ENCODE peak calls at places on chromosomes 13 and 19, in four cellular contexts. G is A549, N is prostate gland, E is ovary. K is an unnamed sample. For H3K9me3, the result is how much of the 10 kb centered on the place peaks cover.

GRCh38 chr19:4362038-4362828 is 18.9 kb downstream of the MPND start:
- DNase-seq in N (no peak), G (no peak), E (no peak), K (no peak)

GRCh38 chr19:29567366-29567915 is 38.6 kb upstream of the POP4 start:
- DNase-seq in G (no peak), E (no peak), N (no peak), K (no peak)

GRCh38 chr13:108419768-108420167 is 150.2 kb downstream of the TNFSF13B start:
- DNase-seq in E (no peak), N (no peak), G (no peak), K (no peak)

GRCh38 chr13:72698164-72698563 is 29.3 kb downstream of the MZT1 start:
- DNase-seq in G (no peak), N (no peak), E (no peak), K (no peak)

GRCh38 chr13:111345682-111346081 is 25.2 kb downstream of the TEX29 start:
- DNase-seq in E (no peak), N (no peak), G (no peak), K (no peak)

GRCh38 chr13:114142640-114143490 is 10.4 kb upstream of the RASA3 start:
- DNase-seq in E (no peak), G (no peak), N (peak), K (no peak)

GRCh38 chr13:60146491-60146890 is 17.2 kb downstream of the DIAPH3 start:
- DNase-seq in E (no peak), N (no peak), G (no peak), K (no peak)

GRCh38 chr13:67296511-67296910 is 66.4 kb upstream of the PCDH9 start:
- DNase-seq in G (no peak), E (no peak), N (no peak), K (no peak)

GRCh38 chr19:11887618-11888531 is at the start of gene ZNF69:
- DNase-seq in G (no peak), E (peak), N (peak), K (no peak)

GRCh38 chr19:46426506-46427162 is 2.1 kb downstream of the PNMA8C start:
- DNase-seq in G (peak), N (peak), E (peak), K (no peak)

GRCh38 chr13:47594833-47595232 is 406.2 kb downstream of the SUCLA2 start:
- DNase-seq in E (no peak), G (no peak), N (no peak), K (no peak)

DNA sequence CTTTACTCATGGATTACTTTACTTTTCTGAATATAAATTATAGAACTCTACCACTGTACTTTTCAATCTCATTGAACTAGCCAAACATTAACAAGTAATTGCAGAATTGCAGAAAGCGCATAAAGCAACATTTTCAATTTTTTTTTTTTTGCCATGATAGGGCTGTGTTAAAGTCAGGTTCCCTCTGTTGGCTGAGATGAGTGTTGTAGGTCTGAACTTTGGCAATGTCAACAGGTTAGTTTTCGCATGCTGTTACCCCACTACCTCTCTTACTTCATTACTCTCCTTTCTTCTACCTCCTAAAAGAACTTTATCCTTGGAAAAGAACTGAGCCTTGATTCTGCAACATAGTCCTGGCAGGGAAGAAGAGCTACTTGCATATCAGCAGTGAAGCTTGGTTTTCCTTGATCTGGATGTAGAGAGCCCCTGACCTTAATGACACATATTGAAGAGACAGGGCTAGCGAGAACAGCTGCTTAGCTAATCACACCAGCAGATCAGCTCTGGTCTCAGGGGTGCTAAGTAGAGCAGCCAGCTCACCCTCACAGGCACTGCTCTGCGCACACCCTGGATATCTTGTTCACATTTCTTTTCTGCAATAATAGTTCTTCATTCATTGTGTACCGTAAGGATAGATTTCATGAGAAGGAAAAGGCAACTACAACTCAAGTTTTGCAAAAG is 119.5 kb downstream of the FLT1 start:
- DNase-seq in N (no peak), E (no peak), G (no peak), K (no peak)
- TF ChIP-seq POLR2A in N (no peak), E (no peak), G (no peak), K (no peak)

GRCh38 chr19:55753401-55753800 is 5.5 kb upstream of the RFPL4A start:
- DNase-seq in E (no peak), G (no peak), N (no peak), K (no peak)
- H3K9me3 ChIP-seq in E (under half), G (under half), N (under half), K (under half)

DNA sequence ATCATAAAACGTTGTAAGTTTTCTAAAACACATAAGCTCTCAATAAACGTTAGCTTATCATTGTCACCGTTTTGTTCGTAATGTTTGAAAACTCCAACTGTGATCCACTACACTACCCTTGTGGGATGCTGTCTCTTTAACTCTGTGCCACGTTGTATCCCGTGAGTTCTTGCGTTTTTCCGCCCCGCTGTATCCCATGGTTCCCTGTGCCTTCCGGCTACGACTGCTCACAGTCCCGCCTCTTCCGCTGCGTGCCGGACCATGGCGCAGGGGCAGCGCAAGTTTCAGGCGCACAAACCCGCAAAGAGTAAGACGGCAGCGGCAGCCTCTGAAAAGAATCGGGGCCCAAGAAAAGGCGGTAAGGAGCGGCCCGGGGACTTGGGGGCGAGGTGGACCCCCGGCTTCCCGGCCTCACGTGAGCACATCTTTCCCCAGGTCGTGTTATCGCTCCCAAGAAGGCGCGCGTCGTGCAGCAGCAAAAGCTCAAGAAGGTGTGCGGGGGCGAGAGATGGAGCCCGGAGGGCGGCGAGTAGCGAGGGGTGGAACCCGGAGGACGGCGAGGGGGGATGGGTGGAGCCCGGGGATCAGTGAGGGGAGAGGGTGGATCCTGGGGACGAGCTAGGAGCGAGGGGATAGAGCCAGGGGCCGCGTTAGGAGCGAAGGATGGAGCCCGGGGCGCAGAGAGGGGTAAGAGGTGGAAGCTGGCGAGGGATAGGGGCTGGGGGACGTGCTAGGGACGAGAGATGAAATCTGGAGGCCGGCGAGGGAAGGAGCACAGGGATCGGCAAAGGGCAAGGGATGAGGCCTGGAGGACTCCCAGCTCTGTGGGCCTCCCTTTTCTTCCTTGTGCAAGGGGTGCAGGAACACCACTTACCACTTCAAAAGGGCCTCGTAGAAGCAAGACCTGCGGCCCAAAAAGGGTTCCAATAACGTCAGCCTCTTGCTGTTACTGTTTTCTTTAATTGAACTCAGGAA is at the start of gene C19orf53:
- DNase-seq in N (peak), G (peak), E (peak), K (peak)
- TF ChIP-seq POLR2A in N (peak), G (peak), E (peak), K (peak)

DNA sequence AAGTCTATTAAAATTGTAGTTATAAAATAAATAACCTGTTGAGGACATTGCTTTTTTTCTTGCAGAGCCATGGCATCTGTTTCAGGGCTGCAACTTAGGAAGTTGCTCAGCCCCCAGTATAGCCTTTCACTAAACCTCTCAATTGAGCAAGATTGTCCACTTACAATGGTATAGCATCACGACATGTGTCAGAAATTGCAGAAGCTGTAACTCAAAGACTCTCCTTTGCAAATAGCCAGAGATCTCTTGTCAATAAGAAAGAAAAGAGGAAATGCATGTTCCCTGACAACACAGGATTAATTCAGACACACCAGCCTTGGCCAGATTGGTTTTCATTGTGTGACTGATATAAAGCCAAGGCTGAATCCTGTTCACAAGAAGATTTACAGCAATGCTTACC is 38.7 kb upstream of the CYSLTR2 start:
- DNase-seq in G (no peak), N (no peak), E (no peak), K (no peak)
- H3K9me3 ChIP-seq in G (under half), N (under half), E (under half), K (under half)

GRCh38 chr19:28537079-28537478 is 675.9 kb downstream of the UQCRFS1 start:
- DNase-seq in G (no peak), N (no peak), E (no peak), K (no peak)

GRCh38 chr19:28534740-28535351 is 678.1 kb downstream of the UQCRFS1 start:
- DNase-seq in G (no peak), N (no peak), E (no peak), K (no peak)

GRCh38 chr19:28532765-28533341 is 680.1 kb downstream of the UQCRFS1 start:
- DNase-seq in E (no peak), G (no peak), N (no peak), K (no peak)

GRCh38 chr19:28537896-28538295 is 675.1 kb downstream of the UQCRFS1 start:
- DNase-seq in G (no peak), N (no peak), E (no peak), K (no peak)

DNA sequence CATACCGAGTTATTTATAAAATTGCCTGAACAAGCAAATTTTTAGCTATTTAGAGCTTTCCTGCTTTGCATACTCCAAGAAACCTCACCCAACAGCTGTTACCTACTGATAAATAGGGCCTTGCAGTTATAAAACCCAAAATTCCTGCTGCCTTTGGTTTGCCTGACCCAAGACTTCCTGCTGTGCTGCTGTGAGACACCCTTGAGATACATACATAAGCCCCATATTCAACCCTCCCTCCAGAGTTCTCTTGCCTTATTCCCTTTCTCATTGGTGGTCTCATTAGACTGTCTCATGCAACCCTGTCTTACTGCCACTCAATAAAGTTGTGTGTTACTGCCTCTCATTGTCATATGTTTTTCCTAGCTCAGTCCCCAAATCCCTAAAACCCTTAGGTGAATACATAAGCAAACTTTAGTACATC is 677.6 kb downstream of the UQCRFS1 start:
- DNase-seq in E (no peak), N (no peak), G (no peak), K (no peak)
- TF ChIP-seq POLR2A in E (no peak), N (no peak), G (no peak), K (no peak)

GRCh38 chr19:6996810-6997209 is 24.4 kb downstream of the MBD3L2B start:
- DNase-seq in N (no peak), G (no peak), E (no peak), K (no peak)
- H3K9me3 ChIP-seq in N (under half), G (under half), E (under half), K (under half)